ENCODE peak calls at places on chromosome 17, in nine cellular contexts. U is NCI-H510A treated with DMSO at 0.1 percent for 48 hours; G is stimulated activated CD4-positive, alpha-beta T cell treated with anti-CD3 and anti-CD28 coated beads, Interleukin-1b, Interleukin-23, amount 100 ng/mL, for 24 hours; T is left lobe of liver; F is neuronal stem cell; Q is T-cell; A is endothelial cell; X is Kasumi-1; E is NCI-H1694. B is an unnamed sample.

GRCh38 chr17:66426397-66427033 is 124.1 kb downstream of the PRKCA start:
- DNase-seq in U (no peak), G (no peak), T (no peak), F (no peak), Q (peak; percentile 50), A (no peak), X (peak; percentile 93), E (no peak), B (no peak)

GRCh38 chr17:19928299-19928698 is 49.3 kb downstream of the AKAP10 start:
- DNase-seq in U (no peak), G (no peak), T (no peak), F (no peak), Q (no peak), A (no peak), X (no peak), E (no peak), B (no peak)

GRCh38 chr17:80509311-80509710 is 32.9 kb upstream of the NPTX1 start:
- DNase-seq in U (no peak), G (no peak), T (no peak), F (no peak), Q (no peak), A (no peak), X (no peak), E (no peak), B (no peak)

GRCh38 chr17:68197091-68197996 is 50.5 kb upstream of the AMZ2 start:
- DNase-seq in U (peak; percentile 67), G (no peak), T (no peak), F (no peak), Q (no peak), A (peak; percentile 20), X (no peak), E (no peak), B (no peak)

GRCh38 chr17:59652119-59652518 is 32.4 kb downstream of the CLTC start:
- DNase-seq in U (no peak), G (no peak), T (no peak), F (no peak), Q (no peak), A (no peak), X (no peak), E (no peak), B (no peak)

GRCh38 chr17:38563362-38564253 is 42.1 kb downstream of the SRCIN1 start:
- DNase-seq in U (no peak), G (no peak), T (no peak), F (no peak), Q (no peak), A (peak; percentile 34), X (no peak), E (no peak), B (no peak)

GRCh38 chr17:29066053-29066452 is 23.1 kb downstream of the PIPOX start:
- DNase-seq in U (no peak), G (no peak), T (no peak), F (no peak), Q (no peak), A (no peak), X (no peak), E (peak; percentile 97), B (no peak)

GRCh38 chr17:38735161-38735997 is 5.2 kb downstream of the CISD3 start:
- DNase-seq in U (peak; percentile 42), G (no peak), T (no peak), F (no peak), Q (peak; percentile 65), A (peak; percentile 73), X (peak; percentile 35), E (peak; percentile 51), B (no peak)

GRCh38 chr17:58312021-58312630 is 16.5 kb downstream of the TSPOAP1 start:
- DNase-seq in U (no peak), G (no peak), T (no peak), F (no peak), Q (no peak), A (no peak), X (no peak), E (no peak), B (no peak)

GRCh38 chr17:82716383-82717181 is at the start of gene FN3KRP:
- DNase-seq in U (peak; percentile 74), G (peak; percentile 59), T (peak; percentile 90), F (peak; percentile 93), Q (peak; percentile 95), A (peak; percentile 83), X (peak; percentile 95), E (peak; percentile 65), B (peak; percentile 96)

GRCh38 chr17:40303706-40304450 is 5.1 kb upstream of the RARA start:
- DNase-seq in U (no peak), G (no peak), T (no peak), F (no peak), Q (no peak), A (no peak), X (no peak), E (no peak), B (no peak)

GRCh38 chr17:50630524-50631194 is 4.0 kb upstream of the ABCC3 start:
- DNase-seq in U (peak; percentile 92), G (peak; percentile 13), T (peak; percentile 83), F (no peak), Q (peak; percentile 54), A (peak; percentile 67), X (no peak), E (no peak), B (no peak)

GRCh38 chr17:43814714-43815113 is 18.2 kb downstream of the MPP3 start:
- DNase-seq in U (no peak), G (no peak), T (no peak), F (no peak), Q (no peak), A (no peak), X (no peak), E (no peak), B (no peak)

GRCh38 chr17:32006957-32007462 is at the start of gene LRRC37B:
- DNase-seq in U (peak; percentile 75), G (peak; percentile 71), T (peak; percentile 90), F (peak; percentile 77), Q (peak; percentile 87), A (peak; percentile 93), X (peak; percentile 89), E (peak; percentile 66), B (peak; percentile 51)

GRCh38 chr17:79937435-79937870 is 98.2 kb upstream of the CBX4 start:
- DNase-seq in U (no peak), G (no peak), T (no peak), F (no peak), Q (no peak), A (no peak), X (no peak), E (no peak), B (no peak)